ENCODE peak calls at places on chromosomes 5 and 9, in eight cellular contexts. K is HT1080, T is ELR, A is AML-193, S is right lobe of liver, Z is Caco-2, X is progenitor cell of endocrine pancreas, R is B cell. Y is an unnamed sample.

GRCh38 chr5:158813275-158813674 is 286.4 kb downstream of the EBF1 start:
- DNase-seq in K (no peak), T (no peak), A (no peak), S (no peak), Z (no peak), X (no peak), R (no peak), Y (no peak)

GRCh38 chr5:14149672-14150053 is 6.5 kb downstream of the TRIO start:
- DNase-seq in K (no peak), T (no peak), A (no peak), S (no peak), Z (no peak), X (no peak), R (no peak), Y (no peak)

GRCh38 chr9:107094370-107094769 is 188.7 kb upstream of the RAD23B start:
- DNase-seq in K (no peak), T (no peak), A (no peak), S (no peak), Z (no peak), X (no peak), R (no peak), Y (no peak)

GRCh38 chr5:117077142-117077541 is 502.5 kb upstream of the SEMA6A start:
- DNase-seq in K (no peak), T (peak), A (peak), S (no peak), Z (no peak), X (no peak), R (no peak), Y (no peak)

GRCh38 chr5:113488645-113489184 is 462 bp upstream of the MCC start:
- DNase-seq in K (no peak), T (no peak), A (no peak), S (no peak), Z (no peak), X (no peak), R (no peak), Y (no peak)

GRCh38 chr5:148910686-148911361 is 84.4 kb downstream of the ADRB2 start:
- DNase-seq in K (peak), T (peak), A (no peak), S (no peak), Z (no peak), X (no peak), R (no peak), Y (no peak)

GRCh38 chr5:53355316-53355715 is 125.1 kb upstream of the FST start:
- DNase-seq in K (no peak), T (peak), A (no peak), S (no peak), Z (no peak), X (no peak), R (no peak), Y (no peak)

GRCh38 chr9:10054456-10054855 is 558.3 kb downstream of the PTPRD start:
- DNase-seq in K (no peak), T (no peak), A (no peak), S (no peak), Z (no peak), X (no peak), R (no peak), Y (no peak)

GRCh38 chr9:132411091-132411508 is 1.1 kb downstream of the CFAP77 start:
- DNase-seq in K (peak), T (peak), A (peak), S (peak), Z (peak), X (peak), R (peak), Y (peak)

GRCh38 chr9:2465921-2466460 is 155.6 kb upstream of the VLDLR start:
- DNase-seq in K (peak), T (peak), A (no peak), S (no peak), Z (peak), X (no peak), R (no peak), Y (no peak)

GRCh38 chr5:123717139-123717538 is 205.2 kb downstream of the CSNK1G3 start:
- DNase-seq in K (peak), T (peak), A (no peak), S (no peak), Z (no peak), X (no peak), R (no peak), Y (no peak)

GRCh38 chr9:137417161-137418021 is 5.6 kb downstream of the EXD3 start:
- DNase-seq in K (no peak), T (no peak), A (no peak), S (peak), Z (no peak), X (no peak), R (no peak), Y (no peak)

GRCh38 chr9:90803860-90804593 is 2.4 kb downstream of the SYK start:
- DNase-seq in K (no peak), T (no peak), A (peak), S (no peak), Z (no peak), X (no peak), R (no peak), Y (no peak)

GRCh38 chr5:128109138-128109537 is 25.6 kb downstream of the SLC12A2 start:
- DNase-seq in K (no peak), T (no peak), A (no peak), S (no peak), Z (no peak), X (no peak), R (no peak), Y (no peak)

GRCh38 chr5:33148076-33148501 is 292.7 kb upstream of the TARS1 start:
- DNase-seq in K (peak), T (peak), A (no peak), S (peak), Z (no peak), X (no peak), R (no peak), Y (no peak)